ENCODE peak calls at places on chromosomes 5 and 9, in five cellular contexts. One of them, this sample, is unnamed.

GRCh38 chr5:5350101-5350500 is 72.4 kb upstream of the ICE1 start:
- DNase-seq in PC-9: no peak
- DNase-seq in right cardiac atrium: no peak
- DNase-seq in IMR-90: no peak
- DNase-seq in HCT116: no peak
- DNase-seq in this sample: no peak

GRCh38 chr5:157744055-157745011 is 821 bp downstream of the LSM11 start:
- DNase-seq in PC-9: no peak
- DNase-seq in right cardiac atrium: peak; percentile 40
- DNase-seq in IMR-90: no peak
- DNase-seq in HCT116: no peak
- DNase-seq in this sample: no peak

GRCh38 chr9:82260691-82261090 is 272.1 kb downstream of the SPATA31D1 start:
- DNase-seq in PC-9: no peak
- DNase-seq in right cardiac atrium: no peak
- DNase-seq in IMR-90: no peak
- DNase-seq in HCT116: no peak
- DNase-seq in this sample: no peak

GRCh38 chr5:68148096-68148495 is 67.5 kb upstream of the PIK3R1 start:
- DNase-seq in PC-9: no peak
- DNase-seq in right cardiac atrium: no peak
- DNase-seq in IMR-90: no peak
- DNase-seq in HCT116: no peak
- DNase-seq in this sample: no peak

GRCh38 chr5:525916-526315 is 1.7 kb upstream of the SLC9A3 start:
- DNase-seq in PC-9: no peak
- DNase-seq in right cardiac atrium: peak; percentile 4
- DNase-seq in IMR-90: no peak
- DNase-seq in HCT116: no peak
- DNase-seq in this sample: no peak

GRCh38 chr5:78628260-78629024 is 20.1 kb downstream of the LHFPL2 start:
- DNase-seq in PC-9: no peak
- DNase-seq in right cardiac atrium: no peak
- DNase-seq in IMR-90: no peak
- DNase-seq in HCT116: no peak
- DNase-seq in this sample: no peak

GRCh38 chr5:112787261-112787660 is 49.6 kb downstream of the APC start:
- DNase-seq in PC-9: no peak
- DNase-seq in right cardiac atrium: no peak
- DNase-seq in IMR-90: peak; percentile 80
- DNase-seq in HCT116: no peak
- DNase-seq in this sample: no peak

GRCh38 chr9:79896390-79896789 is 324.6 kb downstream of the TLE4 start:
- DNase-seq in PC-9: no peak
- DNase-seq in right cardiac atrium: no peak
- DNase-seq in IMR-90: peak; percentile 1
- DNase-seq in HCT116: no peak
- DNase-seq in this sample: no peak

GRCh38 chr9:126703330-126704156 is 89.8 kb downstream of the LMX1B start:
- DNase-seq in PC-9: no peak
- DNase-seq in right cardiac atrium: no peak
- DNase-seq in IMR-90: no peak
- DNase-seq in HCT116: no peak
- DNase-seq in this sample: no peak

GRCh38 chr9:135399000-135399649 is 80.5 kb upstream of the PPP1R26 start:
- DNase-seq in PC-9: no peak
- DNase-seq in right cardiac atrium: no peak
- DNase-seq in IMR-90: no peak
- DNase-seq in HCT116: no peak
- DNase-seq in this sample: no peak

GRCh38 chr5:96509721-96510383 is 76.8 kb upstream of the PCSK1 start:
- DNase-seq in PC-9: no peak
- DNase-seq in right cardiac atrium: no peak
- DNase-seq in IMR-90: peak; percentile 97
- DNase-seq in HCT116: no peak
- DNase-seq in this sample: peak; percentile 85

GRCh38 chr9:104087894-104088293 is 6.2 kb upstream of the SMC2 start:
- DNase-seq in PC-9: no peak
- DNase-seq in right cardiac atrium: no peak
- DNase-seq in IMR-90: no peak
- DNase-seq in HCT116: no peak
- DNase-seq in this sample: no peak

GRCh38 chr9:84432746-84433145 is 92.2 kb upstream of the SLC28A3 start:
- DNase-seq in PC-9: no peak
- DNase-seq in right cardiac atrium: no peak
- DNase-seq in IMR-90: no peak
- DNase-seq in HCT116: no peak
- DNase-seq in this sample: no peak

GRCh38 chr5:110477923-110478322 is 248.5 kb downstream of the TMEM232 start:
- DNase-seq in PC-9: no peak
- DNase-seq in right cardiac atrium: no peak
- DNase-seq in IMR-90: peak; percentile 2
- DNase-seq in HCT116: no peak
- DNase-seq in this sample: no peak

GRCh38 chr5:115179068-115179958 is 9.6 kb upstream of the TRIM36 start:
- DNase-seq in PC-9: no peak
- DNase-seq in right cardiac atrium: no peak
- DNase-seq in IMR-90: no peak
- DNase-seq in HCT116: no peak
- DNase-seq in this sample: no peak

GRCh38 chr9:124349675-124350484 is 65.4 kb downstream of the PSMB7 start:
- DNase-seq in PC-9: no peak
- DNase-seq in right cardiac atrium: no peak
- DNase-seq in IMR-90: no peak
- DNase-seq in HCT116: no peak
- DNase-seq in this sample: no peak

GRCh38 chr9:79824265-79824664 is 252.5 kb downstream of the TLE4 start:
- DNase-seq in PC-9: no peak
- DNase-seq in right cardiac atrium: no peak
- DNase-seq in IMR-90: no peak
- DNase-seq in HCT116: no peak
- DNase-seq in this sample: no peak

GRCh38 chr5:99004960-99005359 is 76.2 kb upstream of the CHD1 start:
- DNase-seq in PC-9: no peak
- DNase-seq in right cardiac atrium: no peak
- DNase-seq in IMR-90: no peak
- DNase-seq in HCT116: no peak
- DNase-seq in this sample: no peak

GRCh38 chr9:78677326-78677725 is 380.4 kb downstream of the PSAT1 start:
- DNase-seq in PC-9: no peak
- DNase-seq in right cardiac atrium: no peak
- DNase-seq in IMR-90: peak; percentile 45
- DNase-seq in HCT116: no peak
- DNase-seq in this sample: no peak

GRCh38 chr5:74617203-74617602 is 23.3 kb downstream of the ENC1 start:
- DNase-seq in PC-9: peak; percentile 16
- DNase-seq in right cardiac atrium: no peak
- DNase-seq in IMR-90: no peak
- DNase-seq in HCT116: no peak
- DNase-seq in this sample: no peak

GRCh38 chr5:180640765-180641565 is 8.4 kb downstream of the FLT4 start:
- DNase-seq in PC-9: no peak
- DNase-seq in right cardiac atrium: no peak
- DNase-seq in IMR-90: no peak
- DNase-seq in HCT116: no peak
- DNase-seq in this sample: no peak

GRCh38 chr5:132283423-132284043 is 10.7 kb upstream of the SLC22A4 start:
- DNase-seq in PC-9: peak; percentile 41
- DNase-seq in right cardiac atrium: peak; percentile 47
- DNase-seq in IMR-90: peak; percentile 78
- DNase-seq in HCT116: no peak
- DNase-seq in this sample: no peak

GRCh38 chr5:154400678-154401077 is 45.1 kb upstream of the SAP30L start:
- DNase-seq in PC-9: no peak
- DNase-seq in right cardiac atrium: no peak
- DNase-seq in IMR-90: no peak
- DNase-seq in HCT116: no peak
- DNase-seq in this sample: no peak

GRCh38 chr9:133587466-133587865 is 21.7 kb downstream of the FAM163B start:
- DNase-seq in PC-9: no peak
- DNase-seq in right cardiac atrium: peak; percentile 11
- DNase-seq in IMR-90: no peak
- DNase-seq in HCT116: no peak
- DNase-seq in this sample: no peak

GRCh38 chr5:143614831-143615230 is 197.1 kb upstream of the HMHB1 start:
- DNase-seq in PC-9: no peak
- DNase-seq in right cardiac atrium: no peak
- DNase-seq in IMR-90: no peak
- DNase-seq in HCT116: no peak
- DNase-seq in this sample: no peak

GRCh38 chr5:133234273-133234672 is 182.5 kb downstream of the HSPA4 start:
- DNase-seq in PC-9: no peak
- DNase-seq in right cardiac atrium: no peak
- DNase-seq in IMR-90: no peak
- DNase-seq in HCT116: no peak
- DNase-seq in this sample: no peak

GRCh38 chr5:43336159-43336558 is 22.9 kb upstream of the HMGCS1 start:
- DNase-seq in PC-9: no peak
- DNase-seq in right cardiac atrium: no peak
- DNase-seq in IMR-90: no peak
- DNase-seq in HCT116: peak; percentile 80
- DNase-seq in this sample: no peak

GRCh38 chr9:111548623-111549022 is 23.6 kb downstream of the ZNF483 start:
- DNase-seq in PC-9: no peak
- DNase-seq in right cardiac atrium: no peak
- DNase-seq in IMR-90: no peak
- DNase-seq in HCT116: no peak
- DNase-seq in this sample: no peak
- H3K9me3 ChIP-seq in PC-9: peaks cover 55% of the 10 kb centered on the region
- H3K9me3 ChIP-seq in right cardiac atrium: peaks cover 10% of the 10 kb centered on the region
- H3K9me3 ChIP-seq in IMR-90: peaks cover 57% of the 10 kb centered on the region
- H3K9me3 ChIP-seq in HCT116: peaks cover 25% of the 10 kb centered on the region
- H3K9me3 ChIP-seq in this sample: peaks cover 19% of the 10 kb centered on the region

DNA sequence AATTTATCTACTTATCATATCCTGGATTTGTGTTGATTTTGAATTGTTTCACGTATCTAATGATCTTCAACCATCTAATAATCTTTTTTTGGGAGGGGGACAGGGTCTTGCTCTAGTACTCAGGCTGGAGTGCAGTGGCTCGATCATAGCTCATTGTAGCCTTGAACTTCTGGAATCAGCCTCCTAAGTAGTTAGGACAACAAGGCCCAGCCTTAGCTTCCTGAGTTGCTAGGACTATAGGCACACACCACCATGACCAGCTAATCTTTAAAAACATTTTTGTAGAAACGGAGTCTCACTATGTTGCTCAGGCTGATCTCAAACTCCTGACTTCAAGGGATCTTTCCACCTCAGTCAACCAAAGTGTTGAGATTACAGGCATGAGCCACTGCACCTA is 34.6 kb downstream of the MRPS27 start:
- DNase-seq in PC-9: no peak
- DNase-seq in right cardiac atrium: no peak
- DNase-seq in IMR-90: no peak
- DNase-seq in HCT116: no peak
- DNase-seq in this sample: no peak
- H3K27ac ChIP-seq in PC-9: no peak overlapping the region
- H3K27ac ChIP-seq in right cardiac atrium: no peak overlapping the region
- H3K27ac ChIP-seq in IMR-90: no peak overlapping the region
- H3K27ac ChIP-seq in HCT116: no peak overlapping the region
- H3K27ac ChIP-seq in this sample: no peak overlapping the region

DNA sequence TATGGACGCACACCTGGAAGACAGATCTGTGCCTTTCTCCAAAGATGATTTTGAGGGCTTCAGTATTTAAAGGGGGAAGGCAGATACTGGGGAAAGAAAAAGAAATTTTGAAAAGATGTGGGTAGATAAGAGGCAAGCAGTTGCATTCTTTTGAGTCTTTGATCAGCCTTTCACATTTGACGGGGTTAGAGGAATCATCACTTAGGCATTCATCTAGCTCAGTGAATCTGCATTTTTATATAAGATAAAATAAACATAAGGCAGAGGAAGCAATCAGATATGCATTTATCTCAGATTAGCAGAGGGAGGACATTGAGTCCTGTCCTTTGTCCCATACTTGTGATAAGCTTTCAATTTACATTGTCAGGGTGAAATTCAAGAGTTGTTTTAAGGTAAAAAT is 243.4 kb upstream of the RAI14 start:
- DNase-seq in PC-9: no peak
- DNase-seq in right cardiac atrium: no peak
- DNase-seq in IMR-90: peak; percentile 65
- DNase-seq in HCT116: no peak
- DNase-seq in this sample: no peak
- H3K9me3 ChIP-seq in PC-9: no peaks in the 10 kb centered on the region
- H3K9me3 ChIP-seq in right cardiac atrium: no peaks in the 10 kb centered on the region
- H3K9me3 ChIP-seq in IMR-90: no peaks in the 10 kb centered on the region
- H3K9me3 ChIP-seq in HCT116: no peaks in the 10 kb centered on the region
- H3K9me3 ChIP-seq in this sample: no peaks in the 10 kb centered on the region

DNA sequence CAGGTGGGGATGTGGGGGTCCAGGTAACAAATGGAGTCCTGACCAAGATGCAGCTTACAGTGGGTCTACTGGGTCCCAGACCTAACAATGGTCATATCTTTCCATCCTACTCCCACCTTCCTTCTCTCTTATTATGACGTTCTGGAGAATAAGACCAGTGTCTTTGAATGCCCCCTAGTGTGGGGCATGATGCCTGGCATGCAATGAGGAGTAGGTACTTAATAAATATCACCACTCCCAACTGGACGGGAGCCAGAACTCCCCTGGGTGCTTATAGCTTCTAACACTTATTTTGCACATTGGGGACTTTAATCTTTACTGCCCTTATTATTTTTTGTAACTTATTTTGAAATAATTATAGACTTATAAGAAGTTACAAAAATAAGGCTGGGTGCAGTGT is 98.2 kb downstream of the NDFIP1 start:
- DNase-seq in PC-9: no peak
- DNase-seq in right cardiac atrium: no peak
- DNase-seq in IMR-90: no peak
- DNase-seq in HCT116: peak; percentile 15
- DNase-seq in this sample: no peak
- H3K27ac ChIP-seq in PC-9: no peak overlapping the region
- H3K27ac ChIP-seq in right cardiac atrium: no peak overlapping the region
- H3K27ac ChIP-seq in IMR-90: no peak overlapping the region
- H3K27ac ChIP-seq in HCT116: no peak overlapping the region
- H3K27ac ChIP-seq in this sample: no peak overlapping the region

GRCh38 chr9:6006968-6007769 is 8.3 kb downstream of the RANBP6 start:
- DNase-seq in PC-9: peak; percentile 72
- DNase-seq in right cardiac atrium: peak; percentile 89
- DNase-seq in IMR-90: peak; percentile 71
- DNase-seq in HCT116: peak; percentile 72
- DNase-seq in this sample: peak; percentile 21
- H3K9me3 ChIP-seq in PC-9: no peaks in the 10 kb centered on the region
- H3K9me3 ChIP-seq in right cardiac atrium: no peaks in the 10 kb centered on the region
- H3K9me3 ChIP-seq in IMR-90: no peaks in the 10 kb centered on the region
- H3K9me3 ChIP-seq in HCT116: no peaks in the 10 kb centered on the region
- H3K9me3 ChIP-seq in this sample: no peaks in the 10 kb centered on the region

This sample was measured in AG04450.